ENCODE peak calls at places on chromosomes 13 and 19, in eight cellular contexts. One of them, this sample, is unnamed.

GRCh38 chr13:91058066-91058465 is 289.4 kb upstream of the MIR17HG start:
- DNase-seq in germinal center: no peak
- DNase-seq in fibroblast of the conjunctiva: no peak
- DNase-seq in RKO: peak; percentile 46
- DNase-seq in stimulated activated CD8-positive, alpha-beta memory T cell treated with anti-CD3 and anti-CD28 coated beads, Interleukin-15, amount 100 ng/mL, for 24 hours: no peak
- DNase-seq in NCI-H1105: no peak
- DNase-seq in NCI-H1092 treated with DMSO at 0.1 percent for 48 hours: no peak
- DNase-seq in ovary: no peak
- DNase-seq in this sample: no peak

GRCh38 chr19:57946316-57946715 is 1.2 kb downstream of the ZNF256 start:
- DNase-seq in germinal center: no peak
- DNase-seq in fibroblast of the conjunctiva: no peak
- DNase-seq in RKO: no peak
- DNase-seq in stimulated activated CD8-positive, alpha-beta memory T cell treated with anti-CD3 and anti-CD28 coated beads, Interleukin-15, amount 100 ng/mL, for 24 hours: no peak
- DNase-seq in NCI-H1105: no peak
- DNase-seq in NCI-H1092 treated with DMSO at 0.1 percent for 48 hours: no peak
- DNase-seq in ovary: no peak
- DNase-seq in this sample: no peak

GRCh38 chr13:98994896-98995295 is 17.0 kb upstream of the DOCK9 start:
- DNase-seq in germinal center: no peak
- DNase-seq in fibroblast of the conjunctiva: no peak
- DNase-seq in RKO: no peak
- DNase-seq in stimulated activated CD8-positive, alpha-beta memory T cell treated with anti-CD3 and anti-CD28 coated beads, Interleukin-15, amount 100 ng/mL, for 24 hours: no peak
- DNase-seq in NCI-H1105: no peak
- DNase-seq in NCI-H1092 treated with DMSO at 0.1 percent for 48 hours: no peak
- DNase-seq in ovary: no peak
- DNase-seq in this sample: no peak

GRCh38 chr13:33022986-33023385 is 6.8 kb downstream of the KL start:
- DNase-seq in germinal center: no peak
- DNase-seq in fibroblast of the conjunctiva: no peak
- DNase-seq in RKO: no peak
- DNase-seq in stimulated activated CD8-positive, alpha-beta memory T cell treated with anti-CD3 and anti-CD28 coated beads, Interleukin-15, amount 100 ng/mL, for 24 hours: no peak
- DNase-seq in NCI-H1105: no peak
- DNase-seq in NCI-H1092 treated with DMSO at 0.1 percent for 48 hours: no peak
- DNase-seq in ovary: no peak
- DNase-seq in this sample: no peak

GRCh38 chr13:99984134-99984462 is 2.5 kb downstream of the ZIC2 start:
- DNase-seq in germinal center: no peak
- DNase-seq in fibroblast of the conjunctiva: no peak
- DNase-seq in RKO: peak; percentile 23
- DNase-seq in stimulated activated CD8-positive, alpha-beta memory T cell treated with anti-CD3 and anti-CD28 coated beads, Interleukin-15, amount 100 ng/mL, for 24 hours: no peak
- DNase-seq in NCI-H1105: no peak
- DNase-seq in NCI-H1092 treated with DMSO at 0.1 percent for 48 hours: peak; percentile 67
- DNase-seq in ovary: no peak
- DNase-seq in this sample: no peak

GRCh38 chr13:45074721-45075120 is 45.6 kb upstream of the GTF2F2 start:
- DNase-seq in germinal center: no peak
- DNase-seq in fibroblast of the conjunctiva: no peak
- DNase-seq in RKO: no peak
- DNase-seq in stimulated activated CD8-positive, alpha-beta memory T cell treated with anti-CD3 and anti-CD28 coated beads, Interleukin-15, amount 100 ng/mL, for 24 hours: no peak
- DNase-seq in NCI-H1105: no peak
- DNase-seq in NCI-H1092 treated with DMSO at 0.1 percent for 48 hours: no peak
- DNase-seq in ovary: no peak
- DNase-seq in this sample: no peak

GRCh38 chr19:55132453-55133129 is 15.2 kb upstream of the PPP1R12C start:
- DNase-seq in germinal center: no peak
- DNase-seq in fibroblast of the conjunctiva: no peak
- DNase-seq in RKO: no peak
- DNase-seq in stimulated activated CD8-positive, alpha-beta memory T cell treated with anti-CD3 and anti-CD28 coated beads, Interleukin-15, amount 100 ng/mL, for 24 hours: no peak
- DNase-seq in NCI-H1105: no peak
- DNase-seq in NCI-H1092 treated with DMSO at 0.1 percent for 48 hours: no peak
- DNase-seq in ovary: no peak
- DNase-seq in this sample: no peak

GRCh38 chr19:53644061-53644816 is 12.4 kb downstream of the DPRX start:
- DNase-seq in germinal center: no peak
- DNase-seq in fibroblast of the conjunctiva: no peak
- DNase-seq in RKO: no peak
- DNase-seq in stimulated activated CD8-positive, alpha-beta memory T cell treated with anti-CD3 and anti-CD28 coated beads, Interleukin-15, amount 100 ng/mL, for 24 hours: no peak
- DNase-seq in NCI-H1105: no peak
- DNase-seq in NCI-H1092 treated with DMSO at 0.1 percent for 48 hours: no peak
- DNase-seq in ovary: no peak
- DNase-seq in this sample: no peak

GRCh38 chr13:110103026-110103425 is 203.9 kb downstream of the COL4A1 start:
- DNase-seq in germinal center: no peak
- DNase-seq in fibroblast of the conjunctiva: no peak
- DNase-seq in RKO: no peak
- DNase-seq in stimulated activated CD8-positive, alpha-beta memory T cell treated with anti-CD3 and anti-CD28 coated beads, Interleukin-15, amount 100 ng/mL, for 24 hours: no peak
- DNase-seq in NCI-H1105: no peak
- DNase-seq in NCI-H1092 treated with DMSO at 0.1 percent for 48 hours: no peak
- DNase-seq in ovary: no peak
- DNase-seq in this sample: peak; percentile 43

GRCh38 chr13:87376081-87376480 is 295.1 kb upstream of the SLITRK5 start:
- DNase-seq in germinal center: no peak
- DNase-seq in fibroblast of the conjunctiva: no peak
- DNase-seq in RKO: peak; percentile 5
- DNase-seq in stimulated activated CD8-positive, alpha-beta memory T cell treated with anti-CD3 and anti-CD28 coated beads, Interleukin-15, amount 100 ng/mL, for 24 hours: no peak
- DNase-seq in NCI-H1105: no peak
- DNase-seq in NCI-H1092 treated with DMSO at 0.1 percent for 48 hours: no peak
- DNase-seq in ovary: no peak
- DNase-seq in this sample: no peak

GRCh38 chr19:13214036-13214730 is 64.0 kb downstream of the IER2 start:
- DNase-seq in germinal center: no peak
- DNase-seq in fibroblast of the conjunctiva: no peak
- DNase-seq in RKO: no peak
- DNase-seq in stimulated activated CD8-positive, alpha-beta memory T cell treated with anti-CD3 and anti-CD28 coated beads, Interleukin-15, amount 100 ng/mL, for 24 hours: no peak
- DNase-seq in NCI-H1105: no peak
- DNase-seq in NCI-H1092 treated with DMSO at 0.1 percent for 48 hours: no peak
- DNase-seq in ovary: no peak
- DNase-seq in this sample: no peak

GRCh38 chr13:34816543-34816942 is 125.5 kb upstream of the NBEA start:
- DNase-seq in germinal center: no peak
- DNase-seq in fibroblast of the conjunctiva: peak; percentile 32
- DNase-seq in RKO: no peak
- DNase-seq in stimulated activated CD8-positive, alpha-beta memory T cell treated with anti-CD3 and anti-CD28 coated beads, Interleukin-15, amount 100 ng/mL, for 24 hours: no peak
- DNase-seq in NCI-H1105: no peak
- DNase-seq in NCI-H1092 treated with DMSO at 0.1 percent for 48 hours: no peak
- DNase-seq in ovary: no peak
- DNase-seq in this sample: no peak

GRCh38 chr13:109729031-109729870 is 57.1 kb downstream of the IRS2 start:
- DNase-seq in germinal center: no peak
- DNase-seq in fibroblast of the conjunctiva: no peak
- DNase-seq in RKO: no peak
- DNase-seq in stimulated activated CD8-positive, alpha-beta memory T cell treated with anti-CD3 and anti-CD28 coated beads, Interleukin-15, amount 100 ng/mL, for 24 hours: no peak
- DNase-seq in NCI-H1105: no peak
- DNase-seq in NCI-H1092 treated with DMSO at 0.1 percent for 48 hours: no peak
- DNase-seq in ovary: no peak
- DNase-seq in this sample: peak; percentile 92

GRCh38 chr13:75455962-75456361 is 26.0 kb downstream of the TBC1D4 start:
- DNase-seq in germinal center: no peak
- DNase-seq in fibroblast of the conjunctiva: no peak
- DNase-seq in RKO: no peak
- DNase-seq in stimulated activated CD8-positive, alpha-beta memory T cell treated with anti-CD3 and anti-CD28 coated beads, Interleukin-15, amount 100 ng/mL, for 24 hours: no peak
- DNase-seq in NCI-H1105: no peak
- DNase-seq in NCI-H1092 treated with DMSO at 0.1 percent for 48 hours: no peak
- DNase-seq in ovary: no peak
- DNase-seq in this sample: no peak

GRCh38 chr13:100089633-100090032 is 740 bp downstream of the PCCA start:
- DNase-seq in germinal center: no peak
- DNase-seq in fibroblast of the conjunctiva: no peak
- DNase-seq in RKO: peak; percentile 34
- DNase-seq in stimulated activated CD8-positive, alpha-beta memory T cell treated with anti-CD3 and anti-CD28 coated beads, Interleukin-15, amount 100 ng/mL, for 24 hours: no peak
- DNase-seq in NCI-H1105: no peak
- DNase-seq in NCI-H1092 treated with DMSO at 0.1 percent for 48 hours: peak; percentile 40
- DNase-seq in ovary: no peak
- DNase-seq in this sample: peak; percentile 44

GRCh38 chr19:2127758-2128157 is 23.6 kb downstream of the AP3D1 start:
- DNase-seq in germinal center: no peak
- DNase-seq in fibroblast of the conjunctiva: no peak
- DNase-seq in RKO: no peak
- DNase-seq in stimulated activated CD8-positive, alpha-beta memory T cell treated with anti-CD3 and anti-CD28 coated beads, Interleukin-15, amount 100 ng/mL, for 24 hours: no peak
- DNase-seq in NCI-H1105: no peak
- DNase-seq in NCI-H1092 treated with DMSO at 0.1 percent for 48 hours: no peak
- DNase-seq in ovary: no peak
- DNase-seq in this sample: no peak

GRCh38 chr19:32921624-32922023 is 50.1 kb downstream of the CEP89 start:
- DNase-seq in germinal center: no peak
- DNase-seq in fibroblast of the conjunctiva: no peak
- DNase-seq in RKO: no peak
- DNase-seq in stimulated activated CD8-positive, alpha-beta memory T cell treated with anti-CD3 and anti-CD28 coated beads, Interleukin-15, amount 100 ng/mL, for 24 hours: no peak
- DNase-seq in NCI-H1105: no peak
- DNase-seq in NCI-H1092 treated with DMSO at 0.1 percent for 48 hours: no peak
- DNase-seq in ovary: no peak
- DNase-seq in this sample: no peak

GRCh38 chr13:107459430-107459829 is 755.9 kb downstream of the LIG4 start:
- DNase-seq in germinal center: no peak
- DNase-seq in fibroblast of the conjunctiva: no peak
- DNase-seq in RKO: no peak
- DNase-seq in stimulated activated CD8-positive, alpha-beta memory T cell treated with anti-CD3 and anti-CD28 coated beads, Interleukin-15, amount 100 ng/mL, for 24 hours: no peak
- DNase-seq in NCI-H1105: no peak
- DNase-seq in NCI-H1092 treated with DMSO at 0.1 percent for 48 hours: no peak
- DNase-seq in ovary: no peak
- DNase-seq in this sample: no peak

GRCh38 chr19:4390862-4391693 is 9.3 kb downstream of the SH3GL1 start:
- DNase-seq in germinal center: no peak
- DNase-seq in fibroblast of the conjunctiva: no peak
- DNase-seq in RKO: no peak
- DNase-seq in stimulated activated CD8-positive, alpha-beta memory T cell treated with anti-CD3 and anti-CD28 coated beads, Interleukin-15, amount 100 ng/mL, for 24 hours: no peak
- DNase-seq in NCI-H1105: no peak
- DNase-seq in NCI-H1092 treated with DMSO at 0.1 percent for 48 hours: no peak
- DNase-seq in ovary: no peak
- DNase-seq in this sample: no peak

GRCh38 chr13:106063591-106064308 is 471.7 kb downstream of the EFNB2 start:
- DNase-seq in germinal center: no peak
- DNase-seq in fibroblast of the conjunctiva: no peak
- DNase-seq in RKO: peak; percentile 68
- DNase-seq in stimulated activated CD8-positive, alpha-beta memory T cell treated with anti-CD3 and anti-CD28 coated beads, Interleukin-15, amount 100 ng/mL, for 24 hours: no peak
- DNase-seq in NCI-H1105: no peak
- DNase-seq in NCI-H1092 treated with DMSO at 0.1 percent for 48 hours: no peak
- DNase-seq in ovary: no peak
- DNase-seq in this sample: peak; percentile 16

GRCh38 chr13:27020415-27020814 is 151.2 kb downstream of the USP12 start:
- DNase-seq in germinal center: no peak
- DNase-seq in fibroblast of the conjunctiva: no peak
- DNase-seq in RKO: no peak
- DNase-seq in stimulated activated CD8-positive, alpha-beta memory T cell treated with anti-CD3 and anti-CD28 coated beads, Interleukin-15, amount 100 ng/mL, for 24 hours: no peak
- DNase-seq in NCI-H1105: no peak
- DNase-seq in NCI-H1092 treated with DMSO at 0.1 percent for 48 hours: no peak
- DNase-seq in ovary: no peak
- DNase-seq in this sample: no peak

GRCh38 chr13:80436571-80437169 is 95.7 kb upstream of the SPRY2 start:
- DNase-seq in germinal center: no peak
- DNase-seq in fibroblast of the conjunctiva: peak; percentile 47
- DNase-seq in RKO: no peak
- DNase-seq in stimulated activated CD8-positive, alpha-beta memory T cell treated with anti-CD3 and anti-CD28 coated beads, Interleukin-15, amount 100 ng/mL, for 24 hours: no peak
- DNase-seq in NCI-H1105: no peak
- DNase-seq in NCI-H1092 treated with DMSO at 0.1 percent for 48 hours: no peak
- DNase-seq in ovary: no peak
- DNase-seq in this sample: no peak

GRCh38 chr19:49790866-49791265 is 22.2 kb downstream of the FUZ start:
- DNase-seq in germinal center: no peak
- DNase-seq in fibroblast of the conjunctiva: no peak
- DNase-seq in RKO: no peak
- DNase-seq in stimulated activated CD8-positive, alpha-beta memory T cell treated with anti-CD3 and anti-CD28 coated beads, Interleukin-15, amount 100 ng/mL, for 24 hours: no peak
- DNase-seq in NCI-H1105: no peak
- DNase-seq in NCI-H1092 treated with DMSO at 0.1 percent for 48 hours: no peak
- DNase-seq in ovary: peak; percentile 93
- DNase-seq in this sample: no peak

GRCh38 chr19:38529610-38530009 is 88.1 kb downstream of the MAP4K1 start:
- DNase-seq in germinal center: no peak
- DNase-seq in fibroblast of the conjunctiva: no peak
- DNase-seq in RKO: no peak
- DNase-seq in stimulated activated CD8-positive, alpha-beta memory T cell treated with anti-CD3 and anti-CD28 coated beads, Interleukin-15, amount 100 ng/mL, for 24 hours: no peak
- DNase-seq in NCI-H1105: no peak
- DNase-seq in NCI-H1092 treated with DMSO at 0.1 percent for 48 hours: no peak
- DNase-seq in ovary: no peak
- DNase-seq in this sample: no peak

GRCh38 chr13:74128171-74128767 is 5.9 kb downstream of the KLF12 start:
- DNase-seq in germinal center: no peak
- DNase-seq in fibroblast of the conjunctiva: no peak
- DNase-seq in RKO: no peak
- DNase-seq in stimulated activated CD8-positive, alpha-beta memory T cell treated with anti-CD3 and anti-CD28 coated beads, Interleukin-15, amount 100 ng/mL, for 24 hours: no peak
- DNase-seq in NCI-H1105: no peak
- DNase-seq in NCI-H1092 treated with DMSO at 0.1 percent for 48 hours: no peak
- DNase-seq in ovary: no peak
- DNase-seq in this sample: no peak

GRCh38 chr19:44754743-44755066 is 6.2 kb downstream of the BCL3 start:
- DNase-seq in germinal center: no peak
- DNase-seq in fibroblast of the conjunctiva: no peak
- DNase-seq in RKO: no peak
- DNase-seq in stimulated activated CD8-positive, alpha-beta memory T cell treated with anti-CD3 and anti-CD28 coated beads, Interleukin-15, amount 100 ng/mL, for 24 hours: no peak
- DNase-seq in NCI-H1105: no peak
- DNase-seq in NCI-H1092 treated with DMSO at 0.1 percent for 48 hours: no peak
- DNase-seq in ovary: no peak
- DNase-seq in this sample: no peak

GRCh38 chr19:17058236-17058635 is 17.0 kb downstream of the HAUS8 start:
- DNase-seq in germinal center: no peak
- DNase-seq in fibroblast of the conjunctiva: no peak
- DNase-seq in RKO: no peak
- DNase-seq in stimulated activated CD8-positive, alpha-beta memory T cell treated with anti-CD3 and anti-CD28 coated beads, Interleukin-15, amount 100 ng/mL, for 24 hours: no peak
- DNase-seq in NCI-H1105: no peak
- DNase-seq in NCI-H1092 treated with DMSO at 0.1 percent for 48 hours: no peak
- DNase-seq in ovary: no peak
- DNase-seq in this sample: no peak

GRCh38 chr19:21101511-21102242 is 19.7 kb downstream of the ZNF714 start:
- DNase-seq in germinal center: no peak
- DNase-seq in fibroblast of the conjunctiva: no peak
- DNase-seq in RKO: no peak
- DNase-seq in stimulated activated CD8-positive, alpha-beta memory T cell treated with anti-CD3 and anti-CD28 coated beads, Interleukin-15, amount 100 ng/mL, for 24 hours: no peak
- DNase-seq in NCI-H1105: no peak
- DNase-seq in NCI-H1092 treated with DMSO at 0.1 percent for 48 hours: no peak
- DNase-seq in ovary: no peak
- DNase-seq in this sample: no peak

GRCh38 chr19:19595171-19595701 is 23.3 kb downstream of the PBX4 start:
- DNase-seq in germinal center: peak; percentile 29
- DNase-seq in fibroblast of the conjunctiva: peak; percentile 53
- DNase-seq in RKO: no peak
- DNase-seq in stimulated activated CD8-positive, alpha-beta memory T cell treated with anti-CD3 and anti-CD28 coated beads, Interleukin-15, amount 100 ng/mL, for 24 hours: no peak
- DNase-seq in NCI-H1105: no peak
- DNase-seq in NCI-H1092 treated with DMSO at 0.1 percent for 48 hours: no peak
- DNase-seq in ovary: no peak
- DNase-seq in this sample: no peak

GRCh38 chr13:107003911-107004310 is 436.0 kb upstream of the ARGLU1 start:
- DNase-seq in germinal center: no peak
- DNase-seq in fibroblast of the conjunctiva: no peak
- DNase-seq in RKO: no peak
- DNase-seq in stimulated activated CD8-positive, alpha-beta memory T cell treated with anti-CD3 and anti-CD28 coated beads, Interleukin-15, amount 100 ng/mL, for 24 hours: no peak
- DNase-seq in NCI-H1105: no peak
- DNase-seq in NCI-H1092 treated with DMSO at 0.1 percent for 48 hours: no peak
- DNase-seq in ovary: no peak
- DNase-seq in this sample: no peak

GRCh38 chr19:27858981-27859581 is 1353.9 kb downstream of the UQCRFS1 start:
- DNase-seq in germinal center: no peak
- DNase-seq in fibroblast of the conjunctiva: no peak
- DNase-seq in RKO: no peak
- DNase-seq in stimulated activated CD8-positive, alpha-beta memory T cell treated with anti-CD3 and anti-CD28 coated beads, Interleukin-15, amount 100 ng/mL, for 24 hours: no peak
- DNase-seq in NCI-H1105: no peak
- DNase-seq in NCI-H1092 treated with DMSO at 0.1 percent for 48 hours: no peak
- DNase-seq in ovary: no peak
- DNase-seq in this sample: peak; percentile 60

GRCh38 chr19:54337858-54338230 is 1.1 kb downstream of the LILRA4 start:
- DNase-seq in germinal center: no peak
- DNase-seq in fibroblast of the conjunctiva: no peak
- DNase-seq in RKO: no peak
- DNase-seq in stimulated activated CD8-positive, alpha-beta memory T cell treated with anti-CD3 and anti-CD28 coated beads, Interleukin-15, amount 100 ng/mL, for 24 hours: no peak
- DNase-seq in NCI-H1105: no peak
- DNase-seq in NCI-H1092 treated with DMSO at 0.1 percent for 48 hours: no peak
- DNase-seq in ovary: no peak
- DNase-seq in this sample: no peak

GRCh38 chr13:97849305-97849704 is 104.2 kb upstream of the IPO5 start:
- DNase-seq in germinal center: no peak
- DNase-seq in fibroblast of the conjunctiva: no peak
- DNase-seq in RKO: peak; percentile 33
- DNase-seq in stimulated activated CD8-positive, alpha-beta memory T cell treated with anti-CD3 and anti-CD28 coated beads, Interleukin-15, amount 100 ng/mL, for 24 hours: no peak
- DNase-seq in NCI-H1105: no peak
- DNase-seq in NCI-H1092 treated with DMSO at 0.1 percent for 48 hours: peak; percentile 56
- DNase-seq in ovary: no peak
- DNase-seq in this sample: peak; percentile 65

GRCh38 chr19:33348301-33349010 is 25.1 kb upstream of the CEBPG start:
- DNase-seq in germinal center: no peak
- DNase-seq in fibroblast of the conjunctiva: no peak
- DNase-seq in RKO: no peak
- DNase-seq in stimulated activated CD8-positive, alpha-beta memory T cell treated with anti-CD3 and anti-CD28 coated beads, Interleukin-15, amount 100 ng/mL, for 24 hours: no peak
- DNase-seq in NCI-H1105: no peak
- DNase-seq in NCI-H1092 treated with DMSO at 0.1 percent for 48 hours: no peak
- DNase-seq in ovary: no peak
- DNase-seq in this sample: no peak

This sample was measured in SW480.